ENCODE peak calls at places on chromosomes 12 and 14, in eight cellular contexts. One of them, this sample, is unnamed.

GRCh38 chr12:74537126-74537706 is 419 bp upstream of the ATXN7L3B start:
- DNase-seq in amygdala: no peak
- DNase-seq in ovary: no peak
- DNase-seq in activated T-cell treated with anti-CD3 and anti-CD28 coated beads, Interleukin-2, amount 50 U/mL, for 24 hours: no peak
- DNase-seq in tibial nerve: no peak
- DNase-seq in posterior cingulate gyrus: no peak
- DNase-seq in mucosa of gallbladder: no peak
- DNase-seq in iris pigment epithelial cell: peak
- DNase-seq in this sample: no peak

GRCh38 chr12:117034249-117034648 is 65.0 kb downstream of the TESC start:
- DNase-seq in amygdala: no peak
- DNase-seq in ovary: no peak
- DNase-seq in activated T-cell treated with anti-CD3 and anti-CD28 coated beads, Interleukin-2, amount 50 U/mL, for 24 hours: no peak
- DNase-seq in tibial nerve: no peak
- DNase-seq in posterior cingulate gyrus: no peak
- DNase-seq in mucosa of gallbladder: no peak
- DNase-seq in iris pigment epithelial cell: no peak
- DNase-seq in this sample: no peak

GRCh38 chr12:30823140-30823669 is 68.5 kb upstream of the CAPRIN2 start:
- DNase-seq in amygdala: peak
- DNase-seq in ovary: peak
- DNase-seq in activated T-cell treated with anti-CD3 and anti-CD28 coated beads, Interleukin-2, amount 50 U/mL, for 24 hours: no peak
- DNase-seq in tibial nerve: peak
- DNase-seq in posterior cingulate gyrus: peak
- DNase-seq in mucosa of gallbladder: peak
- DNase-seq in iris pigment epithelial cell: peak
- DNase-seq in this sample: no peak

GRCh38 chr12:55698241-55698955 is 9.3 kb downstream of the ITGA7 start:
- DNase-seq in amygdala: no peak
- DNase-seq in ovary: no peak
- DNase-seq in activated T-cell treated with anti-CD3 and anti-CD28 coated beads, Interleukin-2, amount 50 U/mL, for 24 hours: peak
- DNase-seq in tibial nerve: no peak
- DNase-seq in posterior cingulate gyrus: no peak
- DNase-seq in mucosa of gallbladder: no peak
- DNase-seq in iris pigment epithelial cell: no peak
- DNase-seq in this sample: no peak

GRCh38 chr14:101573289-101573688 is 12.0 kb downstream of the DIO3 start:
- DNase-seq in amygdala: no peak
- DNase-seq in ovary: no peak
- DNase-seq in activated T-cell treated with anti-CD3 and anti-CD28 coated beads, Interleukin-2, amount 50 U/mL, for 24 hours: no peak
- DNase-seq in tibial nerve: no peak
- DNase-seq in posterior cingulate gyrus: no peak
- DNase-seq in mucosa of gallbladder: no peak
- DNase-seq in iris pigment epithelial cell: no peak
- DNase-seq in this sample: no peak

GRCh38 chr12:95202691-95203476 is 14.4 kb downstream of the FGD6 start:
- DNase-seq in amygdala: no peak
- DNase-seq in ovary: no peak
- DNase-seq in activated T-cell treated with anti-CD3 and anti-CD28 coated beads, Interleukin-2, amount 50 U/mL, for 24 hours: no peak
- DNase-seq in tibial nerve: no peak
- DNase-seq in posterior cingulate gyrus: no peak
- DNase-seq in mucosa of gallbladder: no peak
- DNase-seq in iris pigment epithelial cell: peak
- DNase-seq in this sample: no peak

GRCh38 chr12:105047303-105047702 is 37.0 kb downstream of the ALDH1L2 start:
- DNase-seq in amygdala: no peak
- DNase-seq in ovary: no peak
- DNase-seq in activated T-cell treated with anti-CD3 and anti-CD28 coated beads, Interleukin-2, amount 50 U/mL, for 24 hours: no peak
- DNase-seq in tibial nerve: no peak
- DNase-seq in posterior cingulate gyrus: no peak
- DNase-seq in mucosa of gallbladder: no peak
- DNase-seq in iris pigment epithelial cell: peak
- DNase-seq in this sample: no peak

GRCh38 chr12:120328228-120328627 is 649 bp upstream of the PLA2G1B start:
- DNase-seq in amygdala: no peak
- DNase-seq in ovary: no peak
- DNase-seq in activated T-cell treated with anti-CD3 and anti-CD28 coated beads, Interleukin-2, amount 50 U/mL, for 24 hours: no peak
- DNase-seq in tibial nerve: no peak
- DNase-seq in posterior cingulate gyrus: no peak
- DNase-seq in mucosa of gallbladder: no peak
- DNase-seq in iris pigment epithelial cell: no peak
- DNase-seq in this sample: no peak

GRCh38 chr12:131622422-131622955 is 88.4 kb upstream of the SFSWAP start:
- DNase-seq in amygdala: no peak
- DNase-seq in ovary: no peak
- DNase-seq in activated T-cell treated with anti-CD3 and anti-CD28 coated beads, Interleukin-2, amount 50 U/mL, for 24 hours: no peak
- DNase-seq in tibial nerve: no peak
- DNase-seq in posterior cingulate gyrus: no peak
- DNase-seq in mucosa of gallbladder: no peak
- DNase-seq in iris pigment epithelial cell: no peak
- DNase-seq in this sample: no peak

GRCh38 chr12:27048822-27049752 is 26.7 kb downstream of the MED21 start:
- DNase-seq in amygdala: no peak
- DNase-seq in ovary: no peak
- DNase-seq in activated T-cell treated with anti-CD3 and anti-CD28 coated beads, Interleukin-2, amount 50 U/mL, for 24 hours: no peak
- DNase-seq in tibial nerve: no peak
- DNase-seq in posterior cingulate gyrus: no peak
- DNase-seq in mucosa of gallbladder: no peak
- DNase-seq in iris pigment epithelial cell: peak
- DNase-seq in this sample: no peak

GRCh38 chr12:43210437-43211197 is 341.4 kb downstream of the ADAMTS20 start:
- DNase-seq in amygdala: no peak
- DNase-seq in ovary: no peak
- DNase-seq in activated T-cell treated with anti-CD3 and anti-CD28 coated beads, Interleukin-2, amount 50 U/mL, for 24 hours: no peak
- DNase-seq in tibial nerve: no peak
- DNase-seq in posterior cingulate gyrus: no peak
- DNase-seq in mucosa of gallbladder: no peak
- DNase-seq in iris pigment epithelial cell: peak
- DNase-seq in this sample: no peak

GRCh38 chr12:90043264-90043663 is 334.6 kb upstream of the ATP2B1 start:
- DNase-seq in amygdala: no peak
- DNase-seq in ovary: no peak
- DNase-seq in activated T-cell treated with anti-CD3 and anti-CD28 coated beads, Interleukin-2, amount 50 U/mL, for 24 hours: no peak
- DNase-seq in tibial nerve: no peak
- DNase-seq in posterior cingulate gyrus: no peak
- DNase-seq in mucosa of gallbladder: no peak
- DNase-seq in iris pigment epithelial cell: peak
- DNase-seq in this sample: no peak

GRCh38 chr12:46771268-46771837 is 54.4 kb downstream of the SLC38A4 start:
- DNase-seq in amygdala: no peak
- DNase-seq in ovary: no peak
- DNase-seq in activated T-cell treated with anti-CD3 and anti-CD28 coated beads, Interleukin-2, amount 50 U/mL, for 24 hours: no peak
- DNase-seq in tibial nerve: no peak
- DNase-seq in posterior cingulate gyrus: no peak
- DNase-seq in mucosa of gallbladder: no peak
- DNase-seq in iris pigment epithelial cell: peak
- DNase-seq in this sample: no peak

GRCh38 chr14:23327947-23328744 is 6.9 kb downstream of the PABPN1 start:
- DNase-seq in amygdala: no peak
- DNase-seq in ovary: no peak
- DNase-seq in activated T-cell treated with anti-CD3 and anti-CD28 coated beads, Interleukin-2, amount 50 U/mL, for 24 hours: peak
- DNase-seq in tibial nerve: peak
- DNase-seq in posterior cingulate gyrus: peak
- DNase-seq in mucosa of gallbladder: peak
- DNase-seq in iris pigment epithelial cell: peak
- DNase-seq in this sample: peak

GRCh38 chr14:25001096-25001982 is 48.6 kb downstream of the STXBP6 start:
- DNase-seq in amygdala: no peak
- DNase-seq in ovary: no peak
- DNase-seq in activated T-cell treated with anti-CD3 and anti-CD28 coated beads, Interleukin-2, amount 50 U/mL, for 24 hours: no peak
- DNase-seq in tibial nerve: no peak
- DNase-seq in posterior cingulate gyrus: no peak
- DNase-seq in mucosa of gallbladder: no peak
- DNase-seq in iris pigment epithelial cell: peak
- DNase-seq in this sample: no peak

GRCh38 chr14:66070542-66071319 is 415.4 kb upstream of the CCDC196 start:
- DNase-seq in amygdala: no peak
- DNase-seq in ovary: no peak
- DNase-seq in activated T-cell treated with anti-CD3 and anti-CD28 coated beads, Interleukin-2, amount 50 U/mL, for 24 hours: peak
- DNase-seq in tibial nerve: no peak
- DNase-seq in posterior cingulate gyrus: peak
- DNase-seq in mucosa of gallbladder: no peak
- DNase-seq in iris pigment epithelial cell: no peak
- DNase-seq in this sample: peak

GRCh38 chr14:98144964-98145363 is 1127.0 kb downstream of the BCL11B start:
- DNase-seq in amygdala: no peak
- DNase-seq in ovary: no peak
- DNase-seq in activated T-cell treated with anti-CD3 and anti-CD28 coated beads, Interleukin-2, amount 50 U/mL, for 24 hours: no peak
- DNase-seq in tibial nerve: no peak
- DNase-seq in posterior cingulate gyrus: no peak
- DNase-seq in mucosa of gallbladder: no peak
- DNase-seq in iris pigment epithelial cell: peak
- DNase-seq in this sample: no peak

GRCh38 chr14:41782488-41782887 is 175.8 kb downstream of the LRFN5 start:
- DNase-seq in amygdala: no peak
- DNase-seq in ovary: no peak
- DNase-seq in activated T-cell treated with anti-CD3 and anti-CD28 coated beads, Interleukin-2, amount 50 U/mL, for 24 hours: no peak
- DNase-seq in tibial nerve: no peak
- DNase-seq in posterior cingulate gyrus: no peak
- DNase-seq in mucosa of gallbladder: no peak
- DNase-seq in iris pigment epithelial cell: no peak
- DNase-seq in this sample: no peak

GRCh38 chr12:11836282-11836963 is 186.9 kb downstream of the ETV6 start:
- DNase-seq in amygdala: no peak
- DNase-seq in ovary: no peak
- DNase-seq in activated T-cell treated with anti-CD3 and anti-CD28 coated beads, Interleukin-2, amount 50 U/mL, for 24 hours: peak
- DNase-seq in tibial nerve: no peak
- DNase-seq in posterior cingulate gyrus: no peak
- DNase-seq in mucosa of gallbladder: no peak
- DNase-seq in iris pigment epithelial cell: no peak
- DNase-seq in this sample: peak

GRCh38 chr12:95257541-95257940 is 39.9 kb downstream of the VEZT start:
- DNase-seq in amygdala: no peak
- DNase-seq in ovary: no peak
- DNase-seq in activated T-cell treated with anti-CD3 and anti-CD28 coated beads, Interleukin-2, amount 50 U/mL, for 24 hours: no peak
- DNase-seq in tibial nerve: no peak
- DNase-seq in posterior cingulate gyrus: no peak
- DNase-seq in mucosa of gallbladder: no peak
- DNase-seq in iris pigment epithelial cell: peak
- DNase-seq in this sample: no peak

GRCh38 chr14:60561845-60562746 is 53.1 kb downstream of the SIX6 start:
- DNase-seq in amygdala: peak
- DNase-seq in ovary: peak
- DNase-seq in activated T-cell treated with anti-CD3 and anti-CD28 coated beads, Interleukin-2, amount 50 U/mL, for 24 hours: no peak
- DNase-seq in tibial nerve: no peak
- DNase-seq in posterior cingulate gyrus: peak
- DNase-seq in mucosa of gallbladder: peak
- DNase-seq in iris pigment epithelial cell: peak
- DNase-seq in this sample: peak

GRCh38 chr14:97970222-97970621 is 1173.0 kb downstream of the VRK1 start:
- DNase-seq in amygdala: no peak
- DNase-seq in ovary: no peak
- DNase-seq in activated T-cell treated with anti-CD3 and anti-CD28 coated beads, Interleukin-2, amount 50 U/mL, for 24 hours: no peak
- DNase-seq in tibial nerve: no peak
- DNase-seq in posterior cingulate gyrus: no peak
- DNase-seq in mucosa of gallbladder: no peak
- DNase-seq in iris pigment epithelial cell: no peak
- DNase-seq in this sample: no peak

GRCh38 chr12:26976687-26977086 is 37.5 kb downstream of the TM7SF3 start:
- DNase-seq in amygdala: no peak
- DNase-seq in ovary: no peak
- DNase-seq in activated T-cell treated with anti-CD3 and anti-CD28 coated beads, Interleukin-2, amount 50 U/mL, for 24 hours: no peak
- DNase-seq in tibial nerve: no peak
- DNase-seq in posterior cingulate gyrus: no peak
- DNase-seq in mucosa of gallbladder: no peak
- DNase-seq in iris pigment epithelial cell: no peak
- DNase-seq in this sample: no peak

GRCh38 chr14:99258341-99258781 is 13.6 kb downstream of the BCL11B start:
- DNase-seq in amygdala: no peak
- DNase-seq in ovary: no peak
- DNase-seq in activated T-cell treated with anti-CD3 and anti-CD28 coated beads, Interleukin-2, amount 50 U/mL, for 24 hours: no peak
- DNase-seq in tibial nerve: no peak
- DNase-seq in posterior cingulate gyrus: no peak
- DNase-seq in mucosa of gallbladder: no peak
- DNase-seq in iris pigment epithelial cell: no peak
- DNase-seq in this sample: no peak